ENCODE peak calls at places on chromosomes 12 and 14, in four cellular contexts. A is hypothalamus; E is NCI-H1105; K is stimulated activated CD4-positive, alpha-beta T cell treated with anti-CD3 and anti-CD28 coated beads, Interleukin-4, amount 100 ng/mL, for 4 hours. P is an unnamed sample.

GRCh38 chr12:53938276-53939140 is at the start of gene HOXC13:
- DNase-seq in K (peak; percentile 42), E (peak; percentile 95), A (no peak), P (peak; percentile 93)

GRCh38 chr12:7638064-7638763 is 27.5 kb downstream of the APOBEC1 start:
- DNase-seq in A (no peak), E (peak; percentile 14), K (no peak), P (no peak)

GRCh38 chr12:113909776-113910420 is 56.2 kb downstream of the RBM19 start:
- DNase-seq in A (no peak), K (no peak), E (no peak), P (no peak)

GRCh38 chr12:15522574-15523187 is 200.4 kb downstream of the PTPRO start:
- DNase-seq in E (peak; percentile 69), A (no peak), K (no peak), P (no peak)

GRCh38 chr12:73991138-73991537 is 546.5 kb upstream of the ATXN7L3B start:
- DNase-seq in K (no peak), A (no peak), E (no peak), P (no peak)

GRCh38 chr14:51605575-51605974 is 46.1 kb upstream of the FRMD6 start:
- DNase-seq in K (no peak), E (no peak), A (no peak), P (no peak)

GRCh38 chr12:19387182-19387581 is 52.1 kb upstream of the AEBP2 start:
- DNase-seq in K (no peak), E (no peak), A (no peak), P (no peak)

GRCh38 chr14:86673523-86673969 is 1143.6 kb downstream of the FLRT2 start:
- DNase-seq in K (no peak), E (no peak), A (no peak), P (no peak)

GRCh38 chr14:36519431-36520321 is at the start of gene NKX2-1:
- DNase-seq in E (peak; percentile 92), A (no peak), K (no peak), P (no peak)

GRCh38 chr12:129401572-129401971 is 502.3 kb downstream of the TMEM132D start:
- DNase-seq in E (no peak), A (no peak), K (no peak), P (no peak)

GRCh38 chr12:6333566-6333965 is 8.3 kb downstream of the TNFRSF1A start:
- DNase-seq in K (no peak), A (no peak), E (no peak), P (no peak)

GRCh38 chr12:11162494-11162893 is 8.5 kb upstream of the SMIM10L1 start:
- DNase-seq in E (no peak), A (no peak), K (no peak), P (no peak)

GRCh38 chr12:25518512-25518911 is 34.6 kb downstream of the LMNTD1 start:
- DNase-seq in K (no peak), E (no peak), A (no peak), P (no peak)

GRCh38 chr12:119369907-119370546 is 35.5 kb downstream of the CCDC60 start:
- DNase-seq in K (no peak), E (peak; percentile 86), A (no peak), P (no peak)

GRCh38 chr12:32507559-32508276 is 108.4 kb downstream of the FGD4 start:
- DNase-seq in A (no peak), K (no peak), E (no peak), P (no peak)

GRCh38 chr14:87966816-87967215 is 26.2 kb downstream of the GALC start:
- DNase-seq in K (no peak), A (no peak), E (no peak), P (no peak)

GRCh38 chr12:54147186-54147585 is 41.6 kb downstream of the SMUG1 start:
- DNase-seq in E (no peak), K (peak; percentile 2), A (no peak), P (no peak)

GRCh38 chr12:114866331-114866730 is 182.4 kb upstream of the TBX3 start:
- DNase-seq in E (no peak), K (no peak), A (no peak), P (no peak)

GRCh38 chr12:24728366-24728765 is 220.5 kb downstream of the BCAT1 start:
- DNase-seq in K (no peak), E (no peak), A (no peak), P (no peak)

GRCh38 chr14:65501328-65501727 is 88.8 kb downstream of the FUT8 start:
- DNase-seq in A (no peak), E (no peak), K (no peak), P (no peak)

GRCh38 chr14:76977793-76978730 is 50.4 kb downstream of the IRF2BPL start:
- DNase-seq in A (no peak), E (no peak), K (peak; percentile 96), P (peak; percentile 69)

GRCh38 chr12:1593232-1594044 is 943 bp downstream of the FBXL14 start:
- DNase-seq in E (peak; percentile 45), A (peak; percentile 69), K (peak; percentile 44), P (peak; percentile 44)

GRCh38 chr12:1911598-1912575 is 6.6 kb downstream of the CACNA2D4 start:
- DNase-seq in A (no peak), K (no peak), E (peak; percentile 31), P (peak; percentile 54)

P was measured in psoas muscle.